ENCODE peak calls at places on chromosomes 4 and X, in seven cellular contexts. S is HCT116, C is GM12878, U is K562, D is SK-N-SH, L is HepG2, T is H1. R is an unnamed sample.

GRCh38 chr4:99844048-99844447 is 27.4 kb downstream of the DAPP1 start:
- DNase-seq in C (no peak), U (peak), D (no peak), S (no peak), T (no peak), L (no peak), R (no peak)

GRCh38 chr4:99763635-99764101 is 53.0 kb upstream of the DAPP1 start:
- DNase-seq in L (no peak), U (no peak), T (no peak), C (no peak), S (peak), D (no peak), R (no peak)

GRCh38 chr4:123843137-123843536 is 446.5 kb downstream of the SPRY1 start:
- DNase-seq in D (no peak), L (no peak), S (no peak), T (no peak), C (no peak), U (no peak), R (no peak)

GRCh38 chrX:9681422-9681821 is 84.2 kb downstream of the GPR143 start:
- DNase-seq in T (no peak), L (no peak), U (no peak), D (no peak), S (no peak), C (no peak), R (no peak)

GRCh38 chr4:137076908-137077307 is 455.4 kb downstream of the PCDH18 start:
- DNase-seq in D (no peak), S (no peak), T (no peak), U (no peak), L (no peak), C (no peak), R (no peak)

GRCh38 chrX:136936183-136936549 is 55.6 kb upstream of the RBMX start:
- DNase-seq in C (no peak), U (no peak), S (no peak), L (no peak), T (no peak), D (no peak), R (no peak)

GRCh38 chrX:22746081-22746480 is 253.7 kb upstream of the DDX53 start:
- DNase-seq in U (no peak), L (no peak), T (no peak), D (no peak), C (no peak), S (no peak), R (no peak)

GRCh38 chr4:46793036-46793435 is 116.0 kb downstream of the COX7B2 start:
- DNase-seq in D (no peak), C (no peak), T (no peak), U (no peak), S (no peak), L (no peak), R (no peak)

GRCh38 chr4:8706221-8707044 is 113.9 kb downstream of the CPZ start:
- DNase-seq in D (no peak), U (no peak), S (no peak), C (no peak), L (no peak), T (peak), R (no peak)

GRCh38 chr4:125758438-125758837 is 443.7 kb downstream of the FAT4 start:
- DNase-seq in T (no peak), S (no peak), D (no peak), C (no peak), L (no peak), U (no peak), R (no peak)

GRCh38 chr4:168076989-168077725 is 15.2 kb upstream of the ANXA10 start:
- DNase-seq in S (peak), D (peak), T (peak), C (peak), L (peak), U (peak), R (peak)

GRCh38 chrX:1205681-1206611 is 6.5 kb downstream of the CRLF2 start:
- DNase-seq in U (peak), D (peak), C (no peak), L (no peak), T (peak), S (peak), R (peak)

GRCh38 chrX:144494069-144494468 is 610.2 kb downstream of the UBE2NL start:
- DNase-seq in C (no peak), L (no peak), S (no peak), D (no peak), T (no peak), U (no peak), R (no peak)

GRCh38 chr4:134787315-134787714 is 585.7 kb upstream of the PABPC4L start:
- DNase-seq in U (no peak), D (no peak), T (no peak), L (no peak), S (no peak), C (no peak), R (no peak)

GRCh38 chrX:18146009-18146408 is 74.7 kb downstream of the BEND2 start:
- DNase-seq in C (no peak), U (no peak), D (no peak), L (no peak), T (no peak), S (no peak), R (no peak)

GRCh38 chr4:7876096-7876993 is 63.3 kb downstream of the AFAP1 start:
- DNase-seq in L (peak), T (no peak), C (no peak), U (peak), S (no peak), D (peak), R (peak)

GRCh38 chr4:121675715-121676114 is 21.1 kb downstream of the ANXA5 start:
- DNase-seq in S (no peak), U (no peak), D (no peak), C (no peak), L (peak), T (no peak), R (no peak)

GRCh38 chr4:86131456-86131855 is 228.4 kb downstream of the MAPK10 start:
- DNase-seq in D (no peak), S (no peak), U (no peak), C (no peak), T (no peak), L (no peak), R (no peak)

DNA sequence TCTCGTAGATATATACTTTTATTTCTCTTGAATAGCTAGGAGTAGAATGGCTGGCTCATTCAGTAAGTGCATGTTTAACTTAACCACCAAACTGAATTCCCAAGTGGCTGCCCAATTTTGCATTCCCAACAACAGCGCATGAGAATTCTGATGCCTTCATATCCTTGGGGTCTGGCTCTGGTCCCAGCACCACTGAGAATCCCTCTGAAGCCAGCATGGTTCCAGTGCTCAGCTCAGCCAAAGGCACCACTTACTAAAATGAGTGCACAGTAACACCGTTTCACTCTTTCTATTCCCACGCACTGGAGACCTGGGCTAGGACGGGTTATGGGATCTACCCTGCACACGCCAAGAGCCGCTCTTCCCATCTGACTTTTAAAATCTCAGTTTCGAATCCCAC is 60.4 kb downstream of the CASP3 start:
- DNase-seq in U (no peak), L (no peak), T (no peak), C (no peak), D (no peak), S (no peak), R (no peak)
- TF ChIP-seq JUND in U (no peak), L (no peak), T (no peak), C (no peak), D (no peak), S (no peak), R (no peak)

DNA sequence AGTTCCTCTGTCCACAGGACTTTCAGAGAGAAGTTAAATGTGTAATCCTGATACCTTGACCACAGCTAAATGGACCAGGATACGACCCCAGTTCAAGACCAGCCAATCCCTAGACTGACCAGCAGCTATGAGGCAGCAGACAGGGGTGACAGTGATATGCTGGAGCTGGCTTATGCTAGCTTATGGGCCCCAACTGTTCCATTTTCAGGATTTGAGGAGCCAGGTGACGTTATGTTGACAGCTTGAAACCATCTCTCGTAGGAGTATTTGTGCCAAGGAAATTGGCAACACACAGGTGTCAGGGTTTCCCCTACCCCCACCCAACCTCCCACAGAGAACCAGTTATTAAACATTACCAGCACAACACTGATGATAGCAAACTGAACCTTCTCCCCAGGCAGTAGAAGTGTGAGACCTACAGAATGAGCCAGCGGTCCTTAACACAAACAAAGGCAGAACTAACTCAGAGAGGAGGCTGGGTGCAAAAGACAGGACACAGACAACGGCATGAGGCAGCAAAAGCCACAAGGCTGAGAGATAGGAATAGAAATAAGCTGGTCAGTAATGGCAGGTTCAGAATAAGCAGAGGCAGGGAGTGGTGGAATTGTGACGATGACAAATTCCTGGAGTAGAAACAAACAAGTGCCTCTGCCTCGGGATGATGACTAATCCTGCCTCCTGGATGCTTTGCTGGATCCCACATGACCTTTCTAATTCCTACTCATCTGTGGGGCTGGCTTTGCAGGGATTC is 85.6 kb upstream of the CPEB2 start:
- DNase-seq in U (no peak), D (no peak), T (no peak), S (peak), L (peak), C (peak), R (no peak)
- TF ChIP-seq JUND in U (no peak), D (no peak), T (no peak), S (no peak), L (no peak), C (no peak), R (no peak)

GRCh38 chr4:6338951-6339817 is 69.5 kb downstream of the WFS1 start:
- DNase-seq in S (no peak), L (no peak), U (no peak), T (no peak), C (no peak), D (no peak), R (no peak)

GRCh38 chr4:6340446-6341015 is 70.9 kb downstream of the WFS1 start:
- DNase-seq in U (no peak), T (no peak), D (no peak), S (no peak), C (no peak), L (no peak), R (no peak)

GRCh38 chr4:6339818-6340445 is 70.3 kb downstream of the WFS1 start:
- DNase-seq in S (no peak), T (no peak), L (no peak), U (no peak), D (no peak), C (no peak), R (no peak)

GRCh38 chr4:6337331-6337935 is 67.8 kb downstream of the WFS1 start:
- DNase-seq in T (no peak), L (peak), C (no peak), U (no peak), D (no peak), S (peak), R (no peak)

DNA sequence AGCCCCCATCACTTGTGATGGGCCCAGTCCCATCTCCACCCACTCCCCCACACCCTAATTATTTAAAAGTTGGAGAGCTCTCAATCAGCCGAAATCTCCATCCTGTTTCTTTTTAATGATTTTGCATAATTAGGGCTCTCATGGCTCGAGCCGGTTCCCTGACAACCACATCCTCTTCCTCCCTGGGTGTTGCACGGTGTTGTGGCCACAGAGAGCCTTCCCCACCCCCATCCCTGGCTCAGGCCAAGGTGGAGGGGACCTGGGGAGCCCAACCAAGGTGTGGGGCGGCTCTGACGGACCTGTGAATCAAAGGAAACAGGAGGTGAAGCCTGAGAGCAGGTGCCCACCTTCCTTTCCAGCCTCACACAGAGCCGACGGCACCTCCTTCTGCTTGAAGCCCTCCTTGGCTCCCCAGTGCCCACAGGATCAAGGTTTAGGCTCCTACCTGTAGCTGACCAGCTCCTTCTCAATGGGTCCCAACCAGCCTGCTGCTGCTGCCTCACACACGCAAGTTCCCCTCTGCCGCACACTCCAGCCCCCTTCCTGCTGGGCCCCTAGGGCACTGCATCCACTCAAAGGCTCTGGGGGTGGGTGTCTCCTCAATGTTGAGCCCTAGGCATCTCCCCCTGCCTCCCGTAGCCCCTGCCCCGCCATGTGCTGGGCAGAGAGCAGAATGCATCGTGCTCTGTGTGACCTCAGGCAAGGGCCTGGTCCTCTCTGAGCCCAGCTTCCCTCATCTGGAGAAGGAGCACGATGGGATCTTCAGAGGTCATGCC is 68.7 kb downstream of the WFS1 start:
- DNase-seq in U (no peak), D (no peak), C (no peak), T (no peak), S (no peak), L (no peak), R (no peak)
- TF ChIP-seq JUND in U (no peak), D (no peak), C (no peak), T (no peak), S (no peak), L (no peak), R (no peak)

GRCh38 chrX:47664737-47665136 is 5.8 kb upstream of the UXT start:
- DNase-seq in S (no peak), L (peak), U (peak), D (no peak), C (no peak), T (no peak), R (no peak)
- TF ChIP-seq JUND in S (no peak), L (no peak), U (no peak), D (no peak), C (no peak), T (no peak), R (no peak)

DNA sequence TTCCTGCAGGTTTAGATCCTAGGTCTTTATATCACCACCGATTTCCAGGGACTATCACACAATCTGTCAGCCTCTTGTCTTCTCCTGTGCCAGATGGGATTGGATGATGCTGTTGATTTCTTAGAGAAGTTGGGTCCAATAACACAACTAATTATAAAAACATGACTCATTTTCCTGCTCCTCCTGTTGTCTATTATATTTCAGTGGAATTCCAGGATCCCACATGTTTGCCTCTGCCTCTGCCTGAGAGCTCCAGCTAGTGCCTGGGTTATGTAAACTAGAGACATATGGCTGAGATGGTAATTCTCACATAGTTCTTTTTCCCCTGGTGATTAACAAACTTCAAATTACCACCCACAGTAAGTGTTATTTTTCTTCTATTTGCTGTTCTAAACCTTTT is 3.2 kb upstream of the HOPX start:
- DNase-seq in T (no peak), C (no peak), D (no peak), L (no peak), U (no peak), S (no peak), R (no peak)
- TF ChIP-seq JUND in T (no peak), C (no peak), D (no peak), L (no peak), U (no peak), S (no peak), R (no peak)

GRCh38 chr4:175106301-175106700 is 188.1 kb downstream of the ADAM29 start:
- DNase-seq in L (no peak), D (no peak), C (no peak), U (no peak), S (no peak), T (no peak), R (no peak)

DNA sequence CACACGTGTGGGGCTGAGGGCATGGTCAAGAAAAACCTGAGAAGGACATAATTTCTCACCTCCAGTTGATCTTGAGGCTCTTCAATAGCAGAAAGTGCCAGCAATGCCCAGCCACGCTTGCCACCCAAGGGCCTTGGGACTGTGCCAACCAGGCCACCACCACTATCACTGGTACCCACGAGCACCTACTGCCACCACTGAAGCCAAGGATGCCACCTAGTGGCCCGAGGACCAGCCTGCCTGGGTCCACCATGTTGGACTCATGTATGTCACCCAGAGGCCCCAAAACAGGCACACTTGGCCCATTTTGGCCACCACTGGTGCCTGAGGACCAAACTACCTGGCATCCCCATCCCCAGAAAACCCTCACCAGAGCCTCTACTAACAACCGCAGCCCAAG is 191.8 kb downstream of the ADAM29 start:
- DNase-seq in L (no peak), D (no peak), S (no peak), U (peak), T (peak), C (peak), R (no peak)
- TF ChIP-seq JUND in L (no peak), D (no peak), S (no peak), U (no peak), T (no peak), C (no peak), R (no peak)

GRCh38 chrX:96569034-96569433 is 115.6 kb upstream of the DIAPH2 start:
- DNase-seq in C (no peak), L (no peak), D (no peak), U (no peak), T (no peak), S (no peak), R (no peak)

GRCh38 chrX:96563663-96564062 is 121.0 kb upstream of the DIAPH2 start:
- DNase-seq in S (no peak), C (no peak), L (no peak), D (no peak), U (no peak), T (no peak), R (no peak)

GRCh38 chrX:96566856-96567255 is 117.8 kb upstream of the DIAPH2 start:
- DNase-seq in C (no peak), L (no peak), D (no peak), U (no peak), T (no peak), S (no peak), R (no peak)

GRCh38 chrX:96568088-96568487 is 116.6 kb upstream of the DIAPH2 start:
- DNase-seq in U (no peak), T (no peak), L (no peak), D (no peak), C (no peak), S (no peak), R (no peak)

DNA sequence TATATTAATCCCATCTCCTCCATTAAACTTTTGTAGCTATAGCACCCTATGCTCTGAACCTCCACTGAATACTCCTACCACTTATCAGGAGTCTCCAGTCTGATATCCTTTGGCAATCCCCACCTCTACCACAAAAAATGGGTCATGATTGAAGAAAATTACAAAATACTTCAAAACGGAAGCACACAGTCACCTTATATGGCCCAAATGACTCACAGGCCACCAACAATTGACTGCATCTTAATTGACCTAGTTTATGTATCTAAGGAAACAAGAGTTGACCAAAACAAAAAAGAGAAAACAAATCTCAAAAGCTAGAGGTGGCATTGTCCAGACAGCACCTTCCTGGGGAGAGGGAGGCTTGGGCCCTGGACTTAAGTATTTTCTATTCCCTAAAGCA is 120.0 kb upstream of the DIAPH2 start:
- DNase-seq in L (no peak), T (no peak), U (no peak), S (no peak), C (no peak), D (no peak), R (no peak)
- TF ChIP-seq JUND in L (no peak), T (no peak), U (no peak), S (no peak), C (no peak), D (no peak), R (no peak)

GRCh38 chrX:46792826-46793195 is 33.9 kb upstream of the SLC9A7 start:
- DNase-seq in S (no peak), U (no peak), C (no peak), T (no peak), D (no peak), L (no peak), R (no peak)
- TF ChIP-seq JUND in S (no peak), U (no peak), C (no peak), T (no peak), D (no peak), L (no peak), R (no peak)

GRCh38 chr4:6360385-6360784 is 90.7 kb downstream of the WFS1 start:
- DNase-seq in C (no peak), U (peak), S (no peak), L (no peak), D (peak), T (no peak), R (no peak)
- TF ChIP-seq JUND in C (no peak), U (no peak), S (no peak), L (no peak), D (no peak), T (no peak), R (no peak)

GRCh38 chrX:49993661-49994060 is 71.3 kb downstream of the CLCN5 start:
- DNase-seq in S (no peak), D (no peak), L (no peak), T (no peak), C (no peak), U (no peak), R (no peak)
- TF ChIP-seq JUND in S (no peak), D (no peak), L (no peak), T (no peak), C (no peak), U (no peak), R (no peak)

R was measured in T47D.